ENCODE peak calls at places on chromosomes 13 and 19, in five cellular contexts. Z is mesenchymal stem cell, J is neuronal stem cell, E is IMR-90, B is H9. H is an unnamed sample.

GRCh38 chr19:2969104-2969504 is 8.3 kb upstream of the TLE6 start:
- DNase-seq in Z (peak; percentile 32), J (no peak), E (no peak), B (no peak), H (no peak)

GRCh38 chr13:75774176-75774575 is 138.0 kb downstream of the LMO7 start:
- DNase-seq in Z (no peak), J (no peak), E (peak; percentile 46), B (no peak), H (no peak)

GRCh38 chr19:48554385-48555091 is 2.6 kb downstream of the SULT2B1 start:
- DNase-seq in Z (no peak), J (peak; percentile 42), E (no peak), B (peak; percentile 91), H (peak; percentile 97)

GRCh38 chr13:71864981-71865857 is 1.8 kb downstream of the DACH1 start:
- DNase-seq in Z (peak; percentile 34), J (no peak), E (no peak), B (peak; percentile 41), H (peak; percentile 12)

GRCh38 chr13:66635526-66635925 is 594.6 kb downstream of the PCDH9 start:
- DNase-seq in Z (peak; percentile 70), J (no peak), E (peak; percentile 93), B (no peak), H (no peak)

GRCh38 chr19:1904385-1905070 is 671 bp upstream of the ADAT3 start:
- DNase-seq in Z (peak; percentile 44), J (peak; percentile 56), E (no peak), B (peak; percentile 79), H (peak; percentile 96)

GRCh38 chr13:99113351-99113750 is 87.3 kb upstream of the UBAC2 start:
- DNase-seq in Z (no peak), J (no peak), E (no peak), B (no peak), H (no peak)

GRCh38 chr13:36131215-36131930 is at the start of gene DCLK1:
- DNase-seq in Z (peak; percentile 1), J (peak; percentile 56), E (no peak), B (peak; percentile 76), H (peak; percentile 71)

GRCh38 chr13:74114202-74114601 is 20.0 kb downstream of the KLF12 start:
- DNase-seq in Z (no peak), J (no peak), E (peak; percentile 62), B (no peak), H (no peak)

GRCh38 chr19:47581605-47582319 is 8.8 kb upstream of the ZNF541 start:
- DNase-seq in Z (no peak), J (no peak), E (no peak), B (no peak), H (no peak)

GRCh38 chr13:50129923-50130685 is 114.9 kb downstream of the KCNRG start:
- DNase-seq in Z (peak; percentile 64), J (peak; percentile 57), E (no peak), B (peak; percentile 64), H (peak; percentile 57)

GRCh38 chr13:19910336-19911072 is 47.1 kb upstream of the ZMYM5 start:
- DNase-seq in Z (peak; percentile 6), J (no peak), E (peak; percentile 49), B (no peak), H (peak; percentile 8)

GRCh38 chr13:40058757-40059236 is 403.3 kb downstream of the COG6 start:
- DNase-seq in Z (peak; percentile 9), J (no peak), E (no peak), B (no peak), H (no peak)

GRCh38 chr19:4197228-4197624 is 14.7 kb downstream of the ANKRD24 start:
- DNase-seq in Z (no peak), J (no peak), E (no peak), B (no peak), H (no peak)

GRCh38 chr19:38277969-38278680 is 13.8 kb downstream of the SPINT2 start:
- DNase-seq in Z (peak; percentile 43), J (no peak), E (peak; percentile 35), B (no peak), H (peak; percentile 63)

GRCh38 chr19:11423164-11423803 is 4.2 kb upstream of the RGL3 start:
- DNase-seq in Z (no peak), J (no peak), E (no peak), B (no peak), H (no peak)

GRCh38 chr19:11422163-11423068 is 3.3 kb upstream of the RGL3 start:
- DNase-seq in Z (peak; percentile 78), J (peak; percentile 17), E (no peak), B (peak; percentile 99), H (peak; percentile 96)

GRCh38 chr19:11420429-11420893 is 1.3 kb upstream of the RGL3 start:
- DNase-seq in Z (peak; percentile 61), J (no peak), E (no peak), B (no peak), H (no peak)

GRCh38 chr19:11421607-11422098 is 2.5 kb upstream of the RGL3 start:
- DNase-seq in Z (no peak), J (no peak), E (no peak), B (peak; percentile 92), H (peak; percentile 83)

DNA sequence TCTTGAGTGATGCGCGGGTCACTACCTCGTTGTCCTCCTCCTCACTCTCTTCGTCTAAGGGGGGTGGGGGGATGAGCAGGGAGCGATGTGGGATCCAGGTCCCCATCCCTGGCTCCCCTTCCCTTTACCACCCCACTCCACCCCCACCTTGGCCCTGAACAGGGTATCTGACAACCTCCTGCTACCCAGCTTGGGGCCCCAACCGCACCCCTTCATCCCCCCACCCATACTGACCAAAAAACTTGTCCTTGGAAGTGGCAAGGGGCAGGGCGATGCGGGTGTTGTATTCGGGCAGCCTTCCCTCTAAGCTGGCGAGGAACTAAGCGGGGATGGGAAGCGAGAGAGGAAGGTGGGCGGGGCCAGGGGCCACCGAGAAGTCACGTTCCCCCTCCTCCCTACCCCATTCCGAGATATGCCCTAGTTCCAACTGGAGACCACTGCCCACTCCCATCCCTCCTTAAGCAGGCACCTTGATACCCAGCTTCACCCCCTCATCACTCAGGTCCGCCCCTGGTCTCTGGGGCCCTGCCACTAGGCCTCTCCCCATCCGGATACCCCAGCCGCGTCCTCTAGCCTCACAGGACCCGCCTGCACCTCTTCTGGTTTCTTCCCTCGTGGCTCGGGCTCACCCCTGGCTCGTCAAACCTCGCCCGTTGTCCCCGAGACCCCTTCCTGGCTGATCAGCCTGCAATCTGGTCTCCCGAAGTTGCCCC is 1.9 kb upstream of the RGL3 start:
- DNase-seq in Z (no peak), J (no peak), E (no peak), B (peak; percentile 79), H (peak; percentile 46)
- H4K8ac ChIP-seq in Z (peak overlapping the region; percentile 72), J (no peak overlapping the region), E (no peak overlapping the region), B (no peak overlapping the region), H (no peak overlapping the region)

DNA sequence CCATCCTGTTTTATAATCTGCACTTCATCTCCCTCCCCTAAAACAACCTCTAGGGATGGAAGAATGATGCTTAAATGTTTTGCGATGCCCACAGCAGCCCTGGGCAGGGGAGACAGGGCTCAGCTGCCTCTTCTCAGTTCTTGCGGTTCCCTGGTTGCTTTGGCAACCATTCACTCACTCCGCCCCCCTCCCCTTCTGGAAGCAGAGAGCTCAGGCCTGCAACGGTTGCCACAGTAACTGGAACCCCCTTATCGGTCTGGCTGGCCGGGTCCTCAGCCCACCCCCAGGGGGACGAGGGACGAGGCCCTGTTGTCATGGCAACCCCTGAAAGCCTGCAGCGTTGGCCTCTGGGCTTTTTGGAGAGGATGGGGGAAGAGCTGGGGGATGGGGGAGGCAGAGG is 19.5 kb downstream of the NOVA2 start:
- DNase-seq in Z (no peak), J (peak; percentile 93), E (no peak), B (no peak), H (peak; percentile 33)
- H3K4me2 ChIP-seq in Z (no peak overlapping the region), J (no peak overlapping the region), E (no peak overlapping the region), B (no peak overlapping the region), H (no peak overlapping the region)

DNA sequence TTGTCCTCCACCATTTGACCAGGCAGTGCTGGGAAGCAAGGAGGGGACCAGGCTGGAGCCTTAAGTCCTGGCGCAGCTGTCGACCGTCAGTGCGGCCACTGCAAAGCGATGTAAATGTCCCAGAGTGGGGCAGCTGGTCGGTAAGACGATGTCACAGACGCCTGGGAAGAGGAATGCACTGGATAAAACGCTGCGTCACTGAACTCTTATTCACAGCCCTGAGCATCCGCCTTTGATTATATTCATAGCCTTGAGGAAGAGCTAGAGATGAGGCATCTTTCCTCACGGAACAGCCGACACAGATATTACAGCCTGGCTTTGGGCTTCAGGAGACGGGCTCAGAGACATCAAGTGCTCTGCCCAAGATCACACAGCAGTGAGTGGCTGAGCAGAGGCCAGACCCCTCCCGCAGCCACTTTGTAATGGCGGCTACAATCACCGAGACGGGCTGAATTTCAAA is 17.6 kb upstream of the TUBGCP3 start:
- DNase-seq in Z (peak; percentile 6), J (no peak), E (no peak), B (no peak), H (peak; percentile 53)
- H4K8ac ChIP-seq in Z (no peak overlapping the region), J (no peak overlapping the region), E (peak overlapping the region; percentile 1), B (no peak overlapping the region), H (no peak overlapping the region)

DNA sequence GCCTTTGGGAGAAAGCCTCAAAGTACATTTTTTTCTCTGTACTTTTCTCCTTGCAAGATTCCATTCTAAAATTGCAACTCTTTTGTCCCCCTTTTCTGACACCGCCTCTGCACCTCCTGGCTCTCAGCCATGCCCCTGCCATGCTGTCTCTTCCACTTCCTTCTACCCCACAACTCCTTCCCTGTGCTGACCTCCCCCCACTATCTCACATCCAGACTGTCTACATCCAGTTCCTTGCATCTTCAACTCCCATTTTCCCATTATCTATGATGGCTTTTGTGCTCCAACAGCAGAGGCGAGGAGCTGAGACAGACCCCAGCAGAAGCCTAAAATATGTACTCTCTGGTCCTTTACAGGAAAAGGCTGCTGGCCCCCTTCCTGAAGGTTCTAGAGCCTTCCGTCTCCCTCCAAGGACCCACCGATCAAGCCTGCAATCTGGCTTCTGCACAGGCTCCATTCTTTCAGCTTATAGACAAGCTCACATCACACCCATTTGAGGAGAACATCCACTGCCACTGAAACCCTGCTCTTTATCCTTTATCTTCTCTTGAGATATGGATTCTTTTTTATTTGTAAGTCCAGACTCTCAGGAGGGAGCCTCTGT is 50.2 kb downstream of the RFX2 start:
- DNase-seq in Z (no peak), J (no peak), E (no peak), B (no peak), H (no peak)
- H3K4me2 ChIP-seq in Z (no peak overlapping the region), J (no peak overlapping the region), E (no peak overlapping the region), B (no peak overlapping the region), H (no peak overlapping the region)

DNA sequence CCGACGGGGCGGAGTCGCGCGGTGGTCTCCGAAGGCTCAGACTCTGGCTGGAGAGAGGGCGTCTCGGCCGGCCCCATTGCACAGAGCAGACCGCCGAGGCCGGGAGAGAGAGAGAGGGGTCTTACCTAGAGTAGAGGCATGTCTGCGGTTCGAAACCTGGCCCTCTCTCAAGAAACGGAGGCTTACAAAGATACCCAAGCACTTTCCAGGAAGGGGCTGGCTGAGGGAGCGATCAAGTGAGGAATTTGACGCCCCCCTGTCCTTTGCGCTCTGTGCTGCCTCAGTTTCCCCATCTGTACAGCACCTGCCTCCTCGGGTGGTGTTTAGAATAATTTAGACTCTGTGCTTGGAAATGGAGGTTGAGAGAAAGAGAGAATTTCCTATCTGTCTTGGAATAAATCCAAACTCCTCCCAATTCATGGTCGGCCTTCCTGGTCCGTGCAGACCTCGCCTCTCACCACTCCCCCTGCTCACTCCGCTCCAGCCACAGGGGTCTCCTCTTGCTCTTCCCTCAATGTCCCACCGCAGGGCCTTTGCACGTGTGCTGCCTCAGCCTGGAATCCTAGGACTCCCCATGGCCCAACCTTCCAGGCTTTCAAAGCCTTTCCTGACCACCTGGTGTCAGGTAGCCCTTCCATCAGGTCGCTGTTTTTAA is 659 bp upstream of the ISOC2 start:
- DNase-seq in Z (peak; percentile 50), J (no peak), E (peak; percentile 33), B (no peak), H (no peak)
- H4K8ac ChIP-seq in Z (peak overlapping the region; percentile 47), J (no peak overlapping the region), E (peak overlapping the region; percentile 96), B (no peak overlapping the region), H (no peak overlapping the region)

GRCh38 chr19:18096258-18096657 is 1.3 kb upstream of the MAST3 start:
- DNase-seq in Z (no peak), J (no peak), E (no peak), B (no peak), H (no peak)
- H3K4me2 ChIP-seq in Z (no peak overlapping the region), J (no peak overlapping the region), E (no peak overlapping the region), B (no peak overlapping the region), H (no peak overlapping the region)

GRCh38 chr19:17673937-17674799 is 14.0 kb downstream of the UNC13A start:
- DNase-seq in Z (no peak), J (no peak), E (no peak), B (no peak), H (no peak)
- H4K8ac ChIP-seq in Z (no peak overlapping the region), J (no peak overlapping the region), E (no peak overlapping the region), B (no peak overlapping the region), H (no peak overlapping the region)